ENCODE peak calls at places on chromosomes 4 and X, in six cellular contexts. One of them, this sample, is unnamed.

GRCh38 chr4:99736846-99737245 is 79.2 kb upstream of the C4orf54 start:
- DNase-seq in left lung: no peak
- DNase-seq in transverse colon: no peak
- DNase-seq in thyroid gland: no peak
- DNase-seq in upper lobe of left lung: no peak
- DNase-seq in cardiac muscle cell: no peak
- DNase-seq in this sample: no peak

GRCh38 chr4:14701896-14702295 is 300.4 kb upstream of the CPEB2 start:
- DNase-seq in cardiac muscle cell: no peak
- DNase-seq in upper lobe of left lung: no peak
- DNase-seq in thyroid gland: no peak
- DNase-seq in left lung: no peak
- DNase-seq in transverse colon: no peak
- DNase-seq in this sample: no peak

GRCh38 chr4:6963139-6963611 is 53.5 kb downstream of the TBC1D14 start:
- DNase-seq in upper lobe of left lung: no peak
- DNase-seq in left lung: no peak
- DNase-seq in transverse colon: no peak
- DNase-seq in cardiac muscle cell: no peak
- DNase-seq in thyroid gland: no peak
- DNase-seq in this sample: peak; percentile 57

GRCh38 chrX:73562458-73562857 is 539 bp upstream of the CHIC1 start:
- DNase-seq in transverse colon: no peak
- DNase-seq in left lung: no peak
- DNase-seq in cardiac muscle cell: no peak
- DNase-seq in thyroid gland: no peak
- DNase-seq in upper lobe of left lung: no peak
- DNase-seq in this sample: no peak

GRCh38 chr4:10619220-10619619 is 65.3 kb downstream of the CLNK start:
- DNase-seq in thyroid gland: peak; percentile 47
- DNase-seq in transverse colon: peak; percentile 13
- DNase-seq in left lung: no peak
- DNase-seq in upper lobe of left lung: no peak
- DNase-seq in cardiac muscle cell: no peak
- DNase-seq in this sample: no peak

GRCh38 chr4:2598661-2599654 is 62.5 kb downstream of the FAM193A start:
- DNase-seq in thyroid gland: no peak
- DNase-seq in transverse colon: peak; percentile 46
- DNase-seq in cardiac muscle cell: no peak
- DNase-seq in left lung: peak; percentile 41
- DNase-seq in upper lobe of left lung: peak; percentile 37
- DNase-seq in this sample: no peak

GRCh38 chr4:72424006-72424405 is 145.0 kb downstream of the ADAMTS3 start:
- DNase-seq in cardiac muscle cell: no peak
- DNase-seq in transverse colon: no peak
- DNase-seq in thyroid gland: no peak
- DNase-seq in left lung: no peak
- DNase-seq in upper lobe of left lung: no peak
- DNase-seq in this sample: no peak

GRCh38 chr4:35493977-35494376 is 750.3 kb downstream of the ARAP2 start:
- DNase-seq in thyroid gland: no peak
- DNase-seq in upper lobe of left lung: no peak
- DNase-seq in cardiac muscle cell: no peak
- DNase-seq in left lung: no peak
- DNase-seq in transverse colon: no peak
- DNase-seq in this sample: no peak

GRCh38 chrX:3655181-3655580 is 58.3 kb downstream of the PRKX start:
- DNase-seq in thyroid gland: no peak
- DNase-seq in left lung: no peak
- DNase-seq in cardiac muscle cell: no peak
- DNase-seq in transverse colon: no peak
- DNase-seq in upper lobe of left lung: no peak
- DNase-seq in this sample: no peak

GRCh38 chrX:37332987-37333658 is 16.0 kb upstream of the PRRG1 start:
- DNase-seq in left lung: no peak
- DNase-seq in cardiac muscle cell: no peak
- DNase-seq in upper lobe of left lung: no peak
- DNase-seq in transverse colon: no peak
- DNase-seq in thyroid gland: no peak
- DNase-seq in this sample: no peak

GRCh38 chr4:120454788-120455187 is 388.1 kb upstream of the MAD2L1 start:
- DNase-seq in cardiac muscle cell: no peak
- DNase-seq in upper lobe of left lung: no peak
- DNase-seq in thyroid gland: no peak
- DNase-seq in left lung: no peak
- DNase-seq in transverse colon: no peak
- DNase-seq in this sample: no peak

GRCh38 chr4:27791640-27792039 is 931.0 kb downstream of the STIM2 start:
- DNase-seq in left lung: no peak
- DNase-seq in cardiac muscle cell: no peak
- DNase-seq in transverse colon: no peak
- DNase-seq in upper lobe of left lung: no peak
- DNase-seq in thyroid gland: no peak
- DNase-seq in this sample: no peak

GRCh38 chrX:20056704-20057103 is 60.0 kb downstream of the MAP7D2 start:
- DNase-seq in thyroid gland: no peak
- DNase-seq in cardiac muscle cell: no peak
- DNase-seq in left lung: no peak
- DNase-seq in transverse colon: no peak
- DNase-seq in upper lobe of left lung: no peak
- DNase-seq in this sample: no peak

GRCh38 chrX:38282044-38282443 is 45.3 kb downstream of the RPGR start:
- DNase-seq in left lung: no peak
- DNase-seq in cardiac muscle cell: peak; percentile 14
- DNase-seq in upper lobe of left lung: no peak
- DNase-seq in thyroid gland: no peak
- DNase-seq in transverse colon: no peak
- DNase-seq in this sample: no peak

GRCh38 chr4:138188406-138189084 is 53.6 kb downstream of the SLC7A11 start:
- DNase-seq in upper lobe of left lung: no peak
- DNase-seq in transverse colon: no peak
- DNase-seq in left lung: no peak
- DNase-seq in thyroid gland: no peak
- DNase-seq in cardiac muscle cell: no peak
- DNase-seq in this sample: no peak

GRCh38 chr4:110586137-110586850 is 36.6 kb downstream of the PITX2 start:
- DNase-seq in thyroid gland: no peak
- DNase-seq in left lung: no peak
- DNase-seq in upper lobe of left lung: no peak
- DNase-seq in transverse colon: no peak
- DNase-seq in cardiac muscle cell: peak; percentile 23
- DNase-seq in this sample: no peak

GRCh38 chr4:159042097-159042605 is 60.7 kb upstream of the RAPGEF2 start:
- DNase-seq in left lung: no peak
- DNase-seq in cardiac muscle cell: peak; percentile 64
- DNase-seq in upper lobe of left lung: peak; percentile 35
- DNase-seq in thyroid gland: peak; percentile 77
- DNase-seq in transverse colon: peak; percentile 46
- DNase-seq in this sample: peak; percentile 54

GRCh38 chr4:83011779-83012630 is 1.4 kb upstream of the LIN54 start:
- DNase-seq in transverse colon: peak; percentile 37
- DNase-seq in left lung: peak; percentile 53
- DNase-seq in cardiac muscle cell: peak; percentile 59
- DNase-seq in upper lobe of left lung: peak; percentile 48
- DNase-seq in thyroid gland: peak; percentile 70
- DNase-seq in this sample: peak; percentile 36

DNA sequence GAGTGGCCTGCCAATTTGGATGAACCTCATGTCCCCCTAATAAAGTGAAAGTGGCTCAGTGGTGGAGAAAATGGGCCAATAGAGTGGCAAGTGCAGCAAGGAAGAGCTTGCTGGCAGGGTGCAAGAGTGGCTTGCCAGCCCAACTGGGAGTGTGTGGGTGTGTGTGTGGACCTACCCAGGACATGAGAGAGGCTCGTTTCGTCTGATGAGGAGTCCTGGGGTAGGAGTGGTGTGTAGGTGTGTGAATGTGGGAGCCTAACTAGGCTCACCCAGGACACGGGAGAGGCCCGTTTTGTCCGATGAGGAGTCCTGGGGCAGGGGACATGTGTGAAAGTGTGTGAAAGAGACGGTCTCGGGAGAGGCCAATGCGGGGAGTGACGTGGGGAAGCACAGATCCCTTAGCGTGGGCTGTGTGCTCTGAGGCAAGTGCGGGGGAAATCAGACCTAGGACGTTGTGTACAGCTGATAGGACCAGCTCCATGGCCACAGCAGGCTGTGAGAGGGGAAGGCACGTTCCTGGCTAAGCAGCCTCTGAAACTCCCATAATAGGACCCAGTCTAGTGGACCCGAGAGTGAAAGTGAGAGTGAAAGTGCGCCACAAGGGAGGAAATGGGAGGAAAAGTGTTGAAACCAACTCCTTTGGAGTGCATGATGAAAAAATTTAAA is 5.3 kb downstream of the GAGE10 start:
- DNase-seq in upper lobe of left lung: no peak
- DNase-seq in left lung: no peak
- DNase-seq in cardiac muscle cell: no peak
- DNase-seq in thyroid gland: no peak
- DNase-seq in transverse colon: no peak
- DNase-seq in this sample: no peak
- H3K4me3 ChIP-seq in upper lobe of left lung: peak overlapping the region; percentile 39
- H3K4me3 ChIP-seq in left lung: peak overlapping the region; percentile 5
- H3K4me3 ChIP-seq in cardiac muscle cell: no peak overlapping the region
- H3K4me3 ChIP-seq in thyroid gland: no peak overlapping the region
- H3K4me3 ChIP-seq in transverse colon: peak overlapping the region; percentile 25
- H3K4me3 ChIP-seq in this sample: peak overlapping the region; percentile 36

GRCh38 chr4:89914609-89915008 is 20.0 kb downstream of the MMRN1 start:
- DNase-seq in thyroid gland: no peak
- DNase-seq in transverse colon: no peak
- DNase-seq in left lung: no peak
- DNase-seq in upper lobe of left lung: no peak
- DNase-seq in cardiac muscle cell: no peak
- DNase-seq in this sample: no peak
- TF ChIP-seq CTCF in thyroid gland: no peak
- TF ChIP-seq CTCF in transverse colon: no peak
- TF ChIP-seq CTCF in left lung: no peak
- TF ChIP-seq CTCF in upper lobe of left lung: no peak
- TF ChIP-seq CTCF in cardiac muscle cell: no peak
- TF ChIP-seq CTCF in this sample: no peak

GRCh38 chr4:56435748-56436442 is at the start of gene PAICS:
- DNase-seq in cardiac muscle cell: peak; percentile 97
- DNase-seq in left lung: peak; percentile 95
- DNase-seq in transverse colon: peak; percentile 95
- DNase-seq in upper lobe of left lung: peak; percentile 93
- DNase-seq in thyroid gland: peak; percentile 94
- DNase-seq in this sample: peak; percentile 95
- H3K4me1 ChIP-seq in cardiac muscle cell: peaks cover 8% of the 10 kb centered on the region
- H3K4me1 ChIP-seq in left lung: peaks cover 28% of the 10 kb centered on the region
- H3K4me1 ChIP-seq in transverse colon: peaks cover 10% of the 10 kb centered on the region
- H3K4me1 ChIP-seq in upper lobe of left lung: peaks cover 5% of the 10 kb centered on the region
- H3K4me1 ChIP-seq in thyroid gland: peaks cover 13% of the 10 kb centered on the region
- H3K4me1 ChIP-seq in this sample: no peaks in the 10 kb centered on the region

GRCh38 chr4:20984011-20984836 is 284.0 kb downstream of the PACRGL start:
- DNase-seq in left lung: no peak
- DNase-seq in thyroid gland: peak; percentile 7
- DNase-seq in transverse colon: peak; percentile 14
- DNase-seq in cardiac muscle cell: peak; percentile 15
- DNase-seq in upper lobe of left lung: no peak
- DNase-seq in this sample: peak; percentile 42
- H3K4me3 ChIP-seq in left lung: no peak overlapping the region
- H3K4me3 ChIP-seq in thyroid gland: no peak overlapping the region
- H3K4me3 ChIP-seq in transverse colon: peak overlapping the region; percentile 14
- H3K4me3 ChIP-seq in cardiac muscle cell: peak overlapping the region; percentile 8
- H3K4me3 ChIP-seq in upper lobe of left lung: no peak overlapping the region
- H3K4me3 ChIP-seq in this sample: no peak overlapping the region

GRCh38 chrX:9708923-9709553 is 56.6 kb downstream of the GPR143 start:
- DNase-seq in cardiac muscle cell: peak; percentile 85
- DNase-seq in left lung: peak; percentile 74
- DNase-seq in thyroid gland: peak; percentile 68
- DNase-seq in transverse colon: peak; percentile 75
- DNase-seq in upper lobe of left lung: peak; percentile 75
- DNase-seq in this sample: peak; percentile 92
- TF ChIP-seq CTCF in cardiac muscle cell: peak; percentile 70
- TF ChIP-seq CTCF in left lung: peak; percentile 88
- TF ChIP-seq CTCF in thyroid gland: peak; percentile 72
- TF ChIP-seq CTCF in transverse colon: peak; percentile 73
- TF ChIP-seq CTCF in upper lobe of left lung: peak; percentile 77
- TF ChIP-seq CTCF in this sample: peak; percentile 74

GRCh38 chr4:37993806-37994205 is 33.6 kb downstream of the PTTG2 start:
- DNase-seq in cardiac muscle cell: no peak
- DNase-seq in upper lobe of left lung: no peak
- DNase-seq in left lung: no peak
- DNase-seq in transverse colon: no peak
- DNase-seq in thyroid gland: peak; percentile 53
- DNase-seq in this sample: no peak
- H3K4me1 ChIP-seq in cardiac muscle cell: peaks cover 27% of the 10 kb centered on the region
- H3K4me1 ChIP-seq in upper lobe of left lung: peaks cover 31% of the 10 kb centered on the region
- H3K4me1 ChIP-seq in left lung: peaks cover 37% of the 10 kb centered on the region
- H3K4me1 ChIP-seq in transverse colon: peaks cover 38% of the 10 kb centered on the region
- H3K4me1 ChIP-seq in thyroid gland: peaks cover 93% of the 10 kb centered on the region
- H3K4me1 ChIP-seq in this sample: no peaks in the 10 kb centered on the region

DNA sequence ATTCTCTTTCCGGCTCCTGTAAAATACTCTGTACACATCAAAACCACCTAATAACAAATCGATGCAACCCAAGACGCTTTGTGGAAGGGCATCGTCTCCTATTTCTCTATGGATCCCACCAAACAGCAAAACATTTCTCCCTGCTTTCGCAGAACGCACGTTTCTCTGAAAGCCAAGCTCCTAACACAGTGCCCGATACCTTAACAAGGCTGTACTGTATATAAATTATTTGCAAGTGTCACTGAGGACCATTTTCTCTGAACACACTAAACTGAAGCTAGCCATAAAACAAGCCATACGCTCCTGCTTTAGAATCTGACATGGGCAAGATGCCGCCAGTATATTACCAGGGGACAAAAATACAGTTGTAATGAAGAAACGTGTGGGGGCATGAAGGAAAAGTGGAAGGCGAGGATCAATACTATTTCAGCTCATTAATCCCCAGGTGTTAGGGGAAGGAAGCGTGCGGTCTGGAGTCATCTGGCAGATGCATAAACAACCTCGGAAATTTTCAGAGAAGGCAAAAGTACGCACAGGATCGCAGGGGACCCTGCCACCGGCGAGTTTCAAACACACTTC is 715 bp downstream of the KCNIP4 start:
- DNase-seq in cardiac muscle cell: no peak
- DNase-seq in upper lobe of left lung: no peak
- DNase-seq in thyroid gland: no peak
- DNase-seq in left lung: no peak
- DNase-seq in transverse colon: no peak
- DNase-seq in this sample: no peak
- H3K4me3 ChIP-seq in cardiac muscle cell: peak overlapping the region; percentile 62
- H3K4me3 ChIP-seq in upper lobe of left lung: no peak overlapping the region
- H3K4me3 ChIP-seq in thyroid gland: no peak overlapping the region
- H3K4me3 ChIP-seq in left lung: no peak overlapping the region
- H3K4me3 ChIP-seq in transverse colon: no peak overlapping the region
- H3K4me3 ChIP-seq in this sample: no peak overlapping the region

GRCh38 chr4:78056265-78057129 is 626 bp upstream of the FRAS1 start:
- DNase-seq in cardiac muscle cell: peak; percentile 94
- DNase-seq in upper lobe of left lung: peak; percentile 72
- DNase-seq in left lung: peak; percentile 65
- DNase-seq in transverse colon: peak; percentile 73
- DNase-seq in thyroid gland: peak; percentile 95
- DNase-seq in this sample: peak; percentile 58
- TF ChIP-seq CTCF in cardiac muscle cell: peak; percentile 20
- TF ChIP-seq CTCF in upper lobe of left lung: no peak
- TF ChIP-seq CTCF in left lung: no peak
- TF ChIP-seq CTCF in transverse colon: no peak
- TF ChIP-seq CTCF in thyroid gland: peak; percentile 27
- TF ChIP-seq CTCF in this sample: no peak

This sample was measured in Peyer's patch.